ENCODE peak calls at places on chromosomes 13 and 19, in four cellular contexts. One of them, this sample, is unnamed.

GRCh38 chr19:7561229-7561806 is 25.8 kb downstream of the PNPLA6 start:
- DNase-seq in A549: no peak
- DNase-seq in ELR: no peak
- DNase-seq in cardiac muscle cell: no peak
- DNase-seq in this sample: no peak

GRCh38 chr13:49044849-49045248 is 69.1 kb downstream of the FNDC3A start:
- DNase-seq in A549: no peak
- DNase-seq in ELR: peak; percentile 20
- DNase-seq in cardiac muscle cell: no peak
- DNase-seq in this sample: no peak

GRCh38 chr19:13978721-13979191 is 26.4 kb downstream of the DCAF15 start:
- DNase-seq in A549: no peak
- DNase-seq in ELR: no peak
- DNase-seq in cardiac muscle cell: peak; percentile 44
- DNase-seq in this sample: no peak

GRCh38 chr19:1453525-1454371 is 3.8 kb downstream of the APC2 start:
- DNase-seq in A549: no peak
- DNase-seq in ELR: peak; percentile 74
- DNase-seq in cardiac muscle cell: peak; percentile 36
- DNase-seq in this sample: no peak

GRCh38 chr19:33395561-33396550 is 22.3 kb downstream of the CEBPG start:
- DNase-seq in A549: no peak
- DNase-seq in ELR: peak; percentile 26
- DNase-seq in cardiac muscle cell: no peak
- DNase-seq in this sample: no peak

GRCh38 chr19:14058182-14059092 is 3.4 kb downstream of the PALM3 start:
- DNase-seq in A549: no peak
- DNase-seq in ELR: no peak
- DNase-seq in cardiac muscle cell: no peak
- DNase-seq in this sample: no peak

GRCh38 chr19:15248648-15249559 is 16.7 kb upstream of the EPHX3 start:
- DNase-seq in A549: peak; percentile 77
- DNase-seq in ELR: peak; percentile 92
- DNase-seq in cardiac muscle cell: no peak
- DNase-seq in this sample: no peak

GRCh38 chr19:40982594-40983101 is 8.4 kb upstream of the CYP2B6 start:
- DNase-seq in A549: no peak
- DNase-seq in ELR: peak; percentile 34
- DNase-seq in cardiac muscle cell: no peak
- DNase-seq in this sample: no peak

GRCh38 chr13:53784331-53784730 is 755.7 kb downstream of the OLFM4 start:
- DNase-seq in A549: no peak
- DNase-seq in ELR: no peak
- DNase-seq in cardiac muscle cell: no peak
- DNase-seq in this sample: no peak

GRCh38 chr13:102914629-102914935 is 68.8 kb downstream of the ERCC5 start:
- DNase-seq in A549: no peak
- DNase-seq in ELR: no peak
- DNase-seq in cardiac muscle cell: no peak
- DNase-seq in this sample: no peak

GRCh38 chr13:111943229-111943795 is 123.6 kb upstream of the SOX1 start:
- DNase-seq in A549: no peak
- DNase-seq in ELR: no peak
- DNase-seq in cardiac muscle cell: no peak
- DNase-seq in this sample: no peak

GRCh38 chr13:64756621-64757020 is 2473.5 kb downstream of the PCDH9 start:
- DNase-seq in A549: no peak
- DNase-seq in ELR: no peak
- DNase-seq in cardiac muscle cell: no peak
- DNase-seq in this sample: no peak

GRCh38 chr13:43348397-43348796 is 325.0 kb downstream of the DNAJC15 start:
- DNase-seq in A549: no peak
- DNase-seq in ELR: peak; percentile 82
- DNase-seq in cardiac muscle cell: no peak
- DNase-seq in this sample: no peak

GRCh38 chr19:17103177-17103576 is 27.6 kb downstream of the MYO9B start:
- DNase-seq in A549: peak; percentile 35
- DNase-seq in ELR: peak; percentile 77
- DNase-seq in cardiac muscle cell: no peak
- DNase-seq in this sample: no peak

GRCh38 chr19:21947775-21948174 is 63.0 kb downstream of the ZNF208 start:
- DNase-seq in A549: no peak
- DNase-seq in ELR: peak; percentile 13
- DNase-seq in cardiac muscle cell: peak; percentile 0
- DNase-seq in this sample: no peak

GRCh38 chr13:99311137-99311536 is 3.9 kb upstream of the GPR183 start:
- DNase-seq in A549: no peak
- DNase-seq in ELR: peak; percentile 64
- DNase-seq in cardiac muscle cell: no peak
- DNase-seq in this sample: no peak

GRCh38 chr19:39078436-39079200 is 5.5 kb upstream of the ACP7 start:
- DNase-seq in A549: peak; percentile 94
- DNase-seq in ELR: peak; percentile 98
- DNase-seq in cardiac muscle cell: no peak
- DNase-seq in this sample: no peak

GRCh38 chr19:15274477-15274876 is 42.2 kb upstream of the EPHX3 start:
- DNase-seq in A549: no peak
- DNase-seq in ELR: no peak
- DNase-seq in cardiac muscle cell: no peak
- DNase-seq in this sample: no peak

GRCh38 chr19:53646144-53646543 is 14.3 kb downstream of the DPRX start:
- DNase-seq in A549: no peak
- DNase-seq in ELR: no peak
- DNase-seq in cardiac muscle cell: no peak
- DNase-seq in this sample: no peak

GRCh38 chr19:15439078-15439799 is 10.5 kb downstream of the WIZ start:
- DNase-seq in A549: no peak
- DNase-seq in ELR: no peak
- DNase-seq in cardiac muscle cell: no peak
- DNase-seq in this sample: no peak

GRCh38 chr13:35475131-35475959 is 1.1 kb downstream of the MAB21L1 start:
- DNase-seq in A549: no peak
- DNase-seq in ELR: peak; percentile 86
- DNase-seq in cardiac muscle cell: peak; percentile 39
- DNase-seq in this sample: no peak

GRCh38 chr13:110590577-110590976 is 24.8 kb upstream of the NAXD start:
- DNase-seq in A549: no peak
- DNase-seq in ELR: no peak
- DNase-seq in cardiac muscle cell: no peak
- DNase-seq in this sample: no peak

GRCh38 chr13:33015791-33016323 is 366 bp upstream of the KL start:
- DNase-seq in A549: no peak
- DNase-seq in ELR: no peak
- DNase-seq in cardiac muscle cell: peak; percentile 18
- DNase-seq in this sample: no peak

This sample was measured in CD4-positive, alpha-beta T cell.